ENCODE peak calls at places on chromosomes 6 and 20, in eight cellular contexts. J is SW 1271; Q is AG09319; N is ACHN; A is mammary epithelial cell; S is stimulated activated CD4-positive, alpha-beta T cell treated with anti-CD3 and anti-CD28 coated beads, TNF-alpha, amount 100 ng/mL, for 1 hour; L is HTR-8/SVneo; T is activated T-cell treated with anti-CD3 and anti-CD28 coated beads for 1 hour. W is an unnamed sample.

GRCh38 chr6:121748850-121749249 is 313.4 kb downstream of the GJA1 start:
- DNase-seq in L (no peak), S (no peak), Q (no peak), J (no peak), T (no peak), A (no peak), N (no peak), W (no peak)

GRCh38 chr6:141326426-141326825 is 806.3 kb upstream of the GJE1 start:
- DNase-seq in J (peak; percentile 90), S (no peak), L (peak; percentile 41), T (no peak), A (peak; percentile 99), N (peak; percentile 94), Q (peak; percentile 78), W (peak; percentile 91)

GRCh38 chr6:31383149-31383548 is 20.2 kb upstream of the MICA start:
- DNase-seq in A (peak; percentile 64), S (no peak), T (no peak), Q (no peak), J (no peak), L (peak; percentile 33), N (no peak), W (no peak)

GRCh38 chr20:6311841-6312655 is 189.2 kb upstream of the FERMT1 start:
- DNase-seq in N (no peak), L (no peak), Q (no peak), S (no peak), A (peak; percentile 79), J (no peak), T (no peak), W (no peak)

GRCh38 chr6:36906539-36906938 is 20.8 kb downstream of the C6orf89 start:
- DNase-seq in L (no peak), N (no peak), S (no peak), T (no peak), A (no peak), Q (no peak), J (no peak), W (no peak)

GRCh38 chr6:15800821-15801617 is 138.2 kb upstream of the DTNBP1 start:
- DNase-seq in N (no peak), Q (no peak), S (no peak), T (no peak), A (peak; percentile 47), J (no peak), L (no peak), W (no peak)

GRCh38 chr6:98808522-98809210 is 25.7 kb upstream of the POU3F2 start:
- DNase-seq in N (no peak), T (no peak), J (no peak), Q (no peak), S (no peak), L (no peak), A (no peak), W (no peak)

GRCh38 chr6:129871220-129871619 is 10.1 kb upstream of the TMEM244 start:
- DNase-seq in A (no peak), N (no peak), L (no peak), J (no peak), Q (no peak), S (no peak), T (no peak), W (no peak)

GRCh38 chr20:571754-572331 is 28.3 kb upstream of the CSNK2A1 start:
- DNase-seq in J (no peak), T (no peak), S (no peak), A (no peak), Q (no peak), L (peak; percentile 46), N (no peak), W (no peak)

GRCh38 chr6:158567871-158568401 is 8.0 kb downstream of the TMEM181 start:
- DNase-seq in Q (no peak), J (no peak), N (no peak), S (no peak), T (no peak), L (no peak), A (peak; percentile 51), W (no peak)

GRCh38 chr6:6534399-6534798 is 54.1 kb upstream of the LY86 start:
- DNase-seq in N (no peak), A (no peak), L (no peak), S (no peak), Q (no peak), J (no peak), T (no peak), W (no peak)

GRCh38 chr6:119226089-119226488 is 123.5 kb downstream of the MAN1A1 start:
- DNase-seq in A (no peak), Q (no peak), L (no peak), N (no peak), S (no peak), J (no peak), T (no peak), W (no peak)

GRCh38 chr6:127539292-127539691 is 20.2 kb upstream of the MTCL3 start:
- DNase-seq in T (no peak), A (no peak), Q (no peak), L (no peak), J (no peak), N (peak; percentile 36), S (no peak), W (no peak)

GRCh38 chr6:11912420-11912819 is 99.7 kb upstream of the HIVEP1 start:
- DNase-seq in L (no peak), N (peak; percentile 12), S (no peak), A (no peak), Q (no peak), J (no peak), T (no peak), W (no peak)

GRCh38 chr20:57772349-57772964 is 62.6 kb upstream of the PMEPA1 start:
- DNase-seq in A (peak; percentile 85), S (no peak), J (peak; percentile 34), N (peak; percentile 44), L (peak; percentile 100), T (peak; percentile 4), Q (peak; percentile 23), W (peak; percentile 32)

GRCh38 chr6:54929245-54929909 is 82.8 kb downstream of the FAM83B start:
- DNase-seq in T (no peak), Q (no peak), L (no peak), J (no peak), N (no peak), S (no peak), A (no peak), W (no peak)

GRCh38 chr20:20561172-20561571 is 151.3 kb downstream of the RALGAPA2 start:
- DNase-seq in T (no peak), J (no peak), N (no peak), Q (no peak), L (no peak), A (no peak), S (no peak), W (no peak)

GRCh38 chr20:57006411-57007170 is 259.9 kb downstream of the BMP7 start:
- DNase-seq in Q (no peak), L (peak; percentile 54), A (peak; percentile 64), T (no peak), J (no peak), N (no peak), S (no peak), W (peak; percentile 45)

GRCh38 chr6:56399250-56399671 is 151.9 kb upstream of the COL21A1 start:
- DNase-seq in J (no peak), Q (no peak), A (no peak), S (no peak), T (no peak), L (peak; percentile 34), N (peak; percentile 77), W (no peak)

GRCh38 chr6:121881974-121882667 is 446.7 kb downstream of the GJA1 start:
- DNase-seq in L (peak; percentile 50), A (peak; percentile 46), Q (peak; percentile 51), N (peak; percentile 68), S (no peak), T (no peak), J (no peak), W (peak; percentile 90)

GRCh38 chr6:33819021-33819420 is 15.2 kb upstream of the MLN start:
- DNase-seq in A (no peak), S (no peak), J (no peak), T (no peak), Q (no peak), N (no peak), L (no peak), W (no peak)

GRCh38 chr20:63409834-63410435 is 48.8 kb upstream of the CHRNA4 start:
- DNase-seq in T (no peak), N (no peak), S (no peak), A (no peak), J (no peak), L (no peak), Q (no peak), W (no peak)

GRCh38 chr6:31952890-31953289 is 5.9 kb downstream of the NELFE start:
- DNase-seq in A (no peak), L (no peak), T (no peak), S (no peak), J (no peak), N (no peak), Q (no peak), W (no peak)

GRCh38 chr6:2244261-2245102 is 923 bp downstream of the GMDS start:
- DNase-seq in J (no peak), A (peak; percentile 41), Q (no peak), N (peak; percentile 7), T (no peak), S (no peak), L (no peak), W (no peak)

GRCh38 chr6:162706236-162706635 is 21.3 kb downstream of the PRKN start:
- DNase-seq in N (no peak), J (no peak), A (no peak), S (no peak), Q (no peak), T (no peak), L (no peak), W (no peak)

GRCh38 chr6:3363296-3364025 is 93.4 kb downstream of the SLC22A23 start:
- DNase-seq in S (no peak), J (no peak), A (peak; percentile 79), T (no peak), L (no peak), N (no peak), Q (no peak), W (no peak)

GRCh38 chr6:113620372-113620771 is 236.8 kb upstream of the MARCKS start:
- DNase-seq in A (peak; percentile 47), J (no peak), T (no peak), N (no peak), Q (no peak), S (no peak), L (no peak), W (no peak)

GRCh38 chr20:25865715-25866656 is 169.3 kb upstream of the ZNF337 start:
- DNase-seq in Q (no peak), J (peak; percentile 34), T (peak; percentile 61), L (no peak), S (peak; percentile 31), A (peak; percentile 65), N (peak; percentile 60), W (peak; percentile 53)

GRCh38 chr6:157911278-157911677 is 70.4 kb upstream of the SYNJ2 start:
- DNase-seq in J (no peak), L (no peak), T (no peak), A (no peak), Q (no peak), S (no peak), N (no peak), W (no peak)

GRCh38 chr6:115360602-115361325 is 699.9 kb downstream of the FRK start:
- DNase-seq in J (no peak), A (no peak), S (no peak), T (no peak), N (no peak), Q (no peak), L (no peak), W (no peak)

GRCh38 chr6:19472168-19472567 is 365.0 kb upstream of the ID4 start:
- DNase-seq in N (peak; percentile 11), S (no peak), Q (peak; percentile 86), T (no peak), L (peak; percentile 46), A (peak; percentile 99), J (no peak), W (peak; percentile 78)

GRCh38 chr20:49054032-49054643 is 8.0 kb downstream of the CSE1L start:
- DNase-seq in Q (no peak), T (no peak), N (no peak), S (no peak), J (no peak), L (no peak), A (no peak), W (no peak)

W was measured in GM04504.